ENCODE peak calls at places on chromosomes 13 and 19, in four cellular contexts. O is CD4-positive, alpha-beta memory T cell; K is CD8-positive, alpha-beta T cell; W is heart left ventricle. D is an unnamed sample.

GRCh38 chr13:27833206-27833605 is 40.9 kb downstream of the GSX1 start:
- DNase-seq in O (no peak), K (no peak), W (no peak), D (no peak)

GRCh38 chr19:17778621-17779280 is 16.2 kb upstream of the B3GNT3 start:
- DNase-seq in O (no peak), K (no peak), W (no peak), D (no peak)

GRCh38 chr19:33530261-33530660 is 8.7 kb upstream of the PEPD start:
- DNase-seq in O (no peak), K (no peak), W (no peak), D (no peak)

GRCh38 chr13:76887070-76887563 is 912 bp upstream of the KCTD12 start:
- DNase-seq in O (no peak), K (no peak), W (no peak), D (no peak)

GRCh38 chr19:30482956-30483355 is 110.8 kb downstream of the ZNF536 start:
- DNase-seq in O (no peak), K (no peak), W (no peak), D (no peak)

GRCh38 chr19:18109731-18110671 is 12.4 kb downstream of the MAST3 start:
- DNase-seq in O (no peak), K (peak; percentile 72), W (peak; percentile 69), D (no peak)

GRCh38 chr13:96947343-96947910 is 46.8 kb downstream of the OXGR1 start:
- DNase-seq in O (no peak), K (no peak), W (no peak), D (no peak)

GRCh38 chr13:43676320-43676719 is 110.5 kb downstream of the ENOX1 start:
- DNase-seq in O (no peak), K (no peak), W (no peak), D (no peak)

GRCh38 chr13:34654203-34654602 is 287.9 kb upstream of the NBEA start:
- DNase-seq in O (no peak), K (no peak), W (no peak), D (no peak)

GRCh38 chr19:7631577-7631976 is 1.9 kb downstream of the PCP2 start:
- DNase-seq in O (no peak), K (no peak), W (no peak), D (no peak)

GRCh38 chr13:78382946-78383542 is 220.3 kb downstream of the POU4F1 start:
- DNase-seq in O (no peak), K (no peak), W (no peak), D (no peak)

GRCh38 chr19:1262687-1263123 is 6.4 kb upstream of the CIRBP start:
- DNase-seq in O (no peak), K (no peak), W (no peak), D (no peak)

GRCh38 chr13:31162151-31163008 is 676 bp upstream of the HSPH1 start:
- DNase-seq in O (peak; percentile 98), K (peak; percentile 95), W (peak; percentile 98), D (peak; percentile 96)

GRCh38 chr19:46134527-46134926 is 10.0 kb upstream of the IGFL3 start:
- DNase-seq in O (no peak), K (no peak), W (no peak), D (no peak)

GRCh38 chr19:43997631-43998290 is 5.0 kb upstream of the ZNF230 start:
- DNase-seq in O (no peak), K (no peak), W (peak; percentile 39), D (no peak)

GRCh38 chr13:87669379-87669978 is 1.7 kb upstream of the SLITRK5 start:
- DNase-seq in O (no peak), K (no peak), W (no peak), D (no peak)

GRCh38 chr13:96285729-96286128 is 195.8 kb downstream of the HS6ST3 start:
- DNase-seq in O (no peak), K (no peak), W (no peak), D (no peak)

GRCh38 chr19:6210721-6211600 is 68.8 kb downstream of the MLLT1 start:
- DNase-seq in O (no peak), K (no peak), W (peak; percentile 5), D (no peak)

GRCh38 chr13:78183737-78184136 is 265.1 kb upstream of the EDNRB start:
- DNase-seq in O (no peak), K (no peak), W (no peak), D (no peak)

GRCh38 chr19:48878219-48879024 is 6.2 kb downstream of the PPP1R15A start:
- DNase-seq in O (peak; percentile 38), K (no peak), W (peak; percentile 84), D (no peak)

GRCh38 chr13:111270126-111270525 is 50.3 kb upstream of the TEX29 start:
- DNase-seq in O (no peak), K (no peak), W (no peak), D (no peak)

GRCh38 chr13:22092791-22093545 is 422.1 kb downstream of the FGF9 start:
- DNase-seq in O (no peak), K (no peak), W (no peak), D (no peak)

GRCh38 chr19:8487137-8487851 is 15.1 kb downstream of the PRAM1 start:
- DNase-seq in O (peak; percentile 66), K (peak; percentile 83), W (peak; percentile 58), D (peak; percentile 36)

GRCh38 chr19:4302238-4302630 is at the start of gene TMIGD2:
- DNase-seq in O (no peak), K (peak; percentile 69), W (no peak), D (no peak)
- H3K4me1 ChIP-seq in O (peaks cover 18% of the 10 kb centered on the region), K (peaks cover 31% of the 10 kb centered on the region), W (no peaks in the 10 kb centered on the region), D (peaks cover 5% of the 10 kb centered on the region)

DNA sequence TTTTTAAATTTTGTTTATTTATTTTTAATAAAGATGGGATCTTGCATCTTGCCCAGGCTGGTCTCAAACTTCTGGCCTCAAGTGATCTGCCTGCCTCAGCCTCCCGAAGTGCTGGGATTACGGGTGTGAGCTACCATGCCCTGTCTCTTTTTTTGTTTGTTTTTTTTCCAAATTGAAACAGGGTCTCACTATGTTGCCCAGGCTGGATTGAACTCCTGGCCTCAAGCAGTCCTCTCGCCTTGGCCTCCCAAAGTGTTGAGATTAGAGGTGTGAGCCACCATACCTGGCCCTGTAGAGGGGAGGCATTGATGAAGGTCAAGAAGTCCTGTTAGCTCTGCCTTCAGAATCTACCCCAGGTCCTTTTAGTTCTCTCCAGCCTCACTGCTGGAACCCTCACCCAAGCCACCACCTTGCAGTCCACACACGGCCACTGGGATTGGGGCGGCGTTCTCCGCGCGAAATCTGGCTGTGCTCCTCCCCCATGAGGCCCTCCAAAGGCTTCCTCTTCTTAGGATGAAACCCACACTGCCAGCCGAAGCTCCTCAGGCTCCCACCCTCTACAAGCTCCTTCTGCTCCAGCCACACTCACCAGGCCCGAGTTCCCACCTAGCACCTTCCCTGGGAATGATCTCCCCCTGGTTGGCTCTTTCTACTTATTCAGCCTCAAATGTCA is 34.9 kb downstream of the ACTN4 start:
- DNase-seq in O (no peak), K (no peak), W (no peak), D (no peak)
- H3K4me1 ChIP-seq in O (peaks cover 100% of the 10 kb centered on the region), K (peaks cover 44% of the 10 kb centered on the region), W (peaks cover 93% of the 10 kb centered on the region), D (peaks cover 83% of the 10 kb centered on the region)

GRCh38 chr19:35746087-35746462 is 624 bp downstream of the PSENEN start:
- DNase-seq in O (no peak), K (no peak), W (no peak), D (no peak)

GRCh38 chr19:35744335-35744687 is 907 bp downstream of the U2AF1L4 start:
- DNase-seq in O (no peak), K (no peak), W (no peak), D (no peak)

GRCh38 chr19:35745328-35746086 is at the start of the genes PSENEN and U2AF1L4:
- DNase-seq in O (peak; percentile 98), K (peak; percentile 95), W (peak; percentile 99), D (peak; percentile 97)

GRCh38 chr19:35743640-35744306 is 1.4 kb downstream of the U2AF1L4 start:
- DNase-seq in O (no peak), K (no peak), W (no peak), D (no peak)

GRCh38 chr19:35744688-35745327 is 410 bp downstream of the U2AF1L4 start:
- DNase-seq in O (peak; percentile 96), K (peak; percentile 94), W (peak; percentile 97), D (peak; percentile 85)
- H3K4me1 ChIP-seq in O (peaks cover 67% of the 10 kb centered on the region), K (peaks cover 60% of the 10 kb centered on the region), W (peaks cover 39% of the 10 kb centered on the region), D (peaks cover 42% of the 10 kb centered on the region)

DNA sequence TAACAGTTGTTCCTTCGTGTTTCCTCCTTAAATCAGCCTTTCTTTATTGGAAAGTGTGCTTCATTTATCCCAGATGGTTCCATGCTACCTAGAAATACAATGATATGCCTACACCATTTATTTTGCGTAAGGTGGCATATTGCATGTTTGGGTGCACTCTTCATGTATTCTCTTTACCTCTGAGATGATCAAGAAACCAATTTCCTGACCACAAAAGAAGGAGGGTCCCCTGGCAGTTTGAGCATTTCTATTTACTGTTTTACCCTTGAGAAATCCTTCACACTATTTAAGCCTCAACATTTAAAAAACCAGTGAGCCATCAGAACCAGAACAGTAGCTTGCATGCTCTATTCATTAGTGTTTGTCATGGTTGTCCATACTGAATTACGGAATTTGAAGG is 354.0 kb downstream of the MTUS2 start:
- DNase-seq in O (no peak), K (no peak), W (no peak), D (no peak)
- H3K4me1 ChIP-seq in O (no peaks in the 10 kb centered on the region), K (no peaks in the 10 kb centered on the region), W (peaks cover 8% of the 10 kb centered on the region), D (no peaks in the 10 kb centered on the region)

GRCh38 chr13:50400930-50401553 is 385.8 kb downstream of the KCNRG start:
- DNase-seq in O (no peak), K (no peak), W (no peak), D (no peak)

GRCh38 chr13:50404769-50405168 is 389.5 kb downstream of the KCNRG start:
- DNase-seq in O (no peak), K (no peak), W (no peak), D (no peak)

GRCh38 chr13:50400035-50400726 is 384.9 kb downstream of the KCNRG start:
- DNase-seq in O (no peak), K (no peak), W (peak; percentile 54), D (no peak)

GRCh38 chr13:50401721-50402510 is 386.7 kb downstream of the KCNRG start:
- DNase-seq in O (no peak), K (no peak), W (no peak), D (no peak)

DNA sequence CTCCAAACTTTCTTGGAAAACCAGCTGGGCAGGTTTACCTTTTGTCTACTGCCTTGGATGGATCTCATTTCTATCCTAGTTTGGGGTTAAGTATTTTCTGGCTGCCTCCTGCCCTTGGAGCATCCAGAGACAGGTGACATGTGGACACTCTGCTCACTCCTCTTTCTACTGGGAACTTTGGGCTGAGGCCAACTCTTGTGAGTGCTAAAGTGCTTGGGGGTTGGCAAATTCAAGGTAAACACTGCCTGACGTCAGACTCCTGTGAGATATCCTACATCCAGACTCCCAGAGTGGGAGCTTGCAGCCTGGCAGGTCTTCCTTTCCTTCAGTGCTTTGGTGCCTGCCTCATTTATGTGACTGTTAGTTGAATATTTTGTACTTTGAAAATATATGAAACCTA is 388.1 kb downstream of the KCNRG start:
- DNase-seq in O (no peak), K (no peak), W (no peak), D (no peak)
- H3K4me1 ChIP-seq in O (no peaks in the 10 kb centered on the region), K (no peaks in the 10 kb centered on the region), W (peaks cover 17% of the 10 kb centered on the region), D (no peaks in the 10 kb centered on the region)

DNA sequence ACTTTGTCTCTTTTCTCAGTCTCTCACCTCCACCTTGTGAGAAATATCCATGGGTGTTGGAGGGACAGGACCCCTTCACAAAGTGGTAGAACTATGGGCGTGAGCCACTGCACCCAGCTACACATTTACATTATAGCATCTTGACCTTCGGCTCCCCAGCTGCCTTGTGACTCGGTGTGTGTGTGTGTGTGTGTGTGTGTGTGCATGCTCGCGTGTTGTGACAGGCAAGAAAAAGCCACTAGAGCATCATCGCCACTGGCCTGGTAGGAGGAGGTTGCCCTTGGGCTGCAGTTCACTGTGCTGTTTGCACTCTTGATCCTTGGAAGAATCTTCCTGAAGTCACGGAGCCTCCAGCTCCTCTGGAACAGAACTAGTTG is 13.7 kb upstream of the ZNF888 start:
- DNase-seq in O (no peak), K (no peak), W (no peak), D (no peak)
- H3K4me1 ChIP-seq in O (peaks cover 15% of the 10 kb centered on the region), K (peaks cover 5% of the 10 kb centered on the region), W (peaks cover 5% of the 10 kb centered on the region), D (peaks cover 6% of the 10 kb centered on the region)